ENCODE peak calls at places on chromosomes 7 and 10, in five cellular contexts. One of them, this sample, is unnamed.

GRCh38 chr7:55214707-55215106 is 150.4 kb upstream of the LANCL2 start:
- DNase-seq in right cardiac atrium: no peak
- DNase-seq in neuronal stem cell: no peak
- DNase-seq in activated CD4-positive, alpha-beta T cell treated with anti-CD3 and anti-CD28 coated beads, Interleukin-2, amount 50 U/mL, for 1 hour: no peak
- DNase-seq in left ventricle myocardium superior: no peak
- DNase-seq in this sample: no peak

GRCh38 chr10:59456199-59456598 is 93.8 kb upstream of the FAM13C start:
- DNase-seq in left ventricle myocardium superior: no peak
- DNase-seq in neuronal stem cell: no peak
- DNase-seq in activated CD4-positive, alpha-beta T cell treated with anti-CD3 and anti-CD28 coated beads, Interleukin-2, amount 50 U/mL, for 1 hour: no peak
- DNase-seq in right cardiac atrium: no peak
- DNase-seq in this sample: no peak

GRCh38 chr7:116953727-116954442 is 584 bp downstream of the ST7 start:
- DNase-seq in left ventricle myocardium superior: peak; percentile 79
- DNase-seq in activated CD4-positive, alpha-beta T cell treated with anti-CD3 and anti-CD28 coated beads, Interleukin-2, amount 50 U/mL, for 1 hour: no peak
- DNase-seq in neuronal stem cell: peak; percentile 58
- DNase-seq in right cardiac atrium: peak; percentile 65
- DNase-seq in this sample: peak; percentile 65

GRCh38 chr10:72276013-72276387 is 2.3 kb downstream of the DDIT4 start:
- DNase-seq in left ventricle myocardium superior: no peak
- DNase-seq in right cardiac atrium: no peak
- DNase-seq in activated CD4-positive, alpha-beta T cell treated with anti-CD3 and anti-CD28 coated beads, Interleukin-2, amount 50 U/mL, for 1 hour: no peak
- DNase-seq in neuronal stem cell: no peak
- DNase-seq in this sample: no peak

GRCh38 chr10:104233817-104234216 is 1.7 kb upstream of the CFAP43 start:
- DNase-seq in left ventricle myocardium superior: no peak
- DNase-seq in right cardiac atrium: no peak
- DNase-seq in neuronal stem cell: no peak
- DNase-seq in activated CD4-positive, alpha-beta T cell treated with anti-CD3 and anti-CD28 coated beads, Interleukin-2, amount 50 U/mL, for 1 hour: no peak
- DNase-seq in this sample: no peak

GRCh38 chr10:28722065-28722803 is 44.9 kb downstream of the BAMBI start:
- DNase-seq in left ventricle myocardium superior: peak; percentile 64
- DNase-seq in activated CD4-positive, alpha-beta T cell treated with anti-CD3 and anti-CD28 coated beads, Interleukin-2, amount 50 U/mL, for 1 hour: no peak
- DNase-seq in neuronal stem cell: peak; percentile 31
- DNase-seq in right cardiac atrium: peak; percentile 52
- DNase-seq in this sample: peak; percentile 35

GRCh38 chr10:52668024-52668423 is 104.6 kb downstream of the MBL2 start:
- DNase-seq in right cardiac atrium: no peak
- DNase-seq in activated CD4-positive, alpha-beta T cell treated with anti-CD3 and anti-CD28 coated beads, Interleukin-2, amount 50 U/mL, for 1 hour: no peak
- DNase-seq in left ventricle myocardium superior: no peak
- DNase-seq in neuronal stem cell: no peak
- DNase-seq in this sample: no peak

GRCh38 chr10:49278497-49278902 is 20.5 kb upstream of the C10orf71 start:
- DNase-seq in right cardiac atrium: no peak
- DNase-seq in neuronal stem cell: peak; percentile 30
- DNase-seq in activated CD4-positive, alpha-beta T cell treated with anti-CD3 and anti-CD28 coated beads, Interleukin-2, amount 50 U/mL, for 1 hour: no peak
- DNase-seq in left ventricle myocardium superior: no peak
- DNase-seq in this sample: no peak

GRCh38 chr7:27164381-27165088 is 802 bp downstream of the HOXA9 start:
- DNase-seq in neuronal stem cell: no peak
- DNase-seq in left ventricle myocardium superior: peak; percentile 30
- DNase-seq in right cardiac atrium: no peak
- DNase-seq in activated CD4-positive, alpha-beta T cell treated with anti-CD3 and anti-CD28 coated beads, Interleukin-2, amount 50 U/mL, for 1 hour: no peak
- DNase-seq in this sample: no peak

GRCh38 chr7:55100962-55101327 is 82.1 kb downstream of the EGFR start:
- DNase-seq in activated CD4-positive, alpha-beta T cell treated with anti-CD3 and anti-CD28 coated beads, Interleukin-2, amount 50 U/mL, for 1 hour: no peak
- DNase-seq in left ventricle myocardium superior: peak; percentile 70
- DNase-seq in right cardiac atrium: no peak
- DNase-seq in neuronal stem cell: no peak
- DNase-seq in this sample: no peak

GRCh38 chr7:50621206-50621605 is 56.0 kb upstream of the DDC start:
- DNase-seq in left ventricle myocardium superior: no peak
- DNase-seq in activated CD4-positive, alpha-beta T cell treated with anti-CD3 and anti-CD28 coated beads, Interleukin-2, amount 50 U/mL, for 1 hour: no peak
- DNase-seq in neuronal stem cell: no peak
- DNase-seq in right cardiac atrium: no peak
- DNase-seq in this sample: no peak

GRCh38 chr10:5234106-5234877 is 37.7 kb downstream of the AKR1C4 start:
- DNase-seq in neuronal stem cell: no peak
- DNase-seq in right cardiac atrium: peak; percentile 17
- DNase-seq in left ventricle myocardium superior: no peak
- DNase-seq in activated CD4-positive, alpha-beta T cell treated with anti-CD3 and anti-CD28 coated beads, Interleukin-2, amount 50 U/mL, for 1 hour: no peak
- DNase-seq in this sample: no peak

GRCh38 chr7:12712236-12712635 is 24.8 kb downstream of the ARL4A start:
- DNase-seq in activated CD4-positive, alpha-beta T cell treated with anti-CD3 and anti-CD28 coated beads, Interleukin-2, amount 50 U/mL, for 1 hour: no peak
- DNase-seq in left ventricle myocardium superior: no peak
- DNase-seq in neuronal stem cell: no peak
- DNase-seq in right cardiac atrium: no peak
- DNase-seq in this sample: no peak